ENCODE peak calls at places on chromosomes 16 and 17, in ten cellular contexts. N is GM10248, F is heart right ventricle, Y is RWPE1, D is fibroblast of mammary gland, X is fibroblast of villous mesenchyme, O is endothelial cell, I is AG04450, E is PC-9, B is colonic mucosa. M is an unnamed sample.

GRCh38 chr17:51508048-51508447 is 247.7 kb downstream of the UTP18 start:
- DNase-seq in Y (no peak), F (no peak), O (no peak), N (no peak), E (no peak), X (no peak), B (no peak), I (no peak), D (no peak), M (no peak)

GRCh38 chr17:81471804-81472456 is 40.7 kb downstream of the ACTG1 start:
- DNase-seq in N (no peak), D (peak; percentile 94), X (peak; percentile 80), B (peak; percentile 63), F (no peak), Y (peak; percentile 61), O (no peak), I (no peak), E (no peak), M (no peak)

GRCh38 chr17:75720656-75721462 is at the start of gene ITGB4:
- DNase-seq in I (no peak), B (peak; percentile 90), X (no peak), D (no peak), E (peak; percentile 80), N (peak; percentile 83), O (peak; percentile 16), Y (peak; percentile 92), F (no peak), M (peak; percentile 87)

GRCh38 chr17:43534909-43535308 is 11.2 kb downstream of the ETV4 start:
- DNase-seq in E (no peak), D (no peak), O (no peak), F (no peak), B (no peak), Y (no peak), I (no peak), X (no peak), N (no peak), M (no peak)

GRCh38 chr17:45123930-45124796 is 8.2 kb downstream of the PLCD3 start:
- DNase-seq in D (peak; percentile 86), X (peak; percentile 89), Y (peak; percentile 88), E (peak; percentile 77), N (no peak), F (peak; percentile 48), I (peak; percentile 71), O (no peak), B (peak; percentile 84), M (no peak)

GRCh38 chr17:76179496-76180467 is 38.7 kb upstream of the FOXJ1 start:
- DNase-seq in E (no peak), F (no peak), D (peak; percentile 23), O (no peak), B (no peak), X (peak; percentile 48), Y (no peak), I (no peak), N (peak; percentile 43), M (peak; percentile 38)

GRCh38 chr17:49031965-49032928 is 35.1 kb downstream of the IGF2BP1 start:
- DNase-seq in I (peak; percentile 60), B (peak; percentile 62), D (peak; percentile 78), E (peak; percentile 70), X (peak; percentile 86), F (peak; percentile 33), N (peak; percentile 84), Y (peak; percentile 85), O (peak; percentile 61), M (peak; percentile 87)

GRCh38 chr17:8187517-8188407 is 2.2 kb downstream of the BORCS6 start:
- DNase-seq in F (peak; percentile 96), B (peak; percentile 96), X (peak; percentile 100), O (peak; percentile 90), N (peak; percentile 67), I (peak; percentile 99), D (peak; percentile 100), Y (peak; percentile 88), E (peak; percentile 95), M (peak; percentile 72)

DNA sequence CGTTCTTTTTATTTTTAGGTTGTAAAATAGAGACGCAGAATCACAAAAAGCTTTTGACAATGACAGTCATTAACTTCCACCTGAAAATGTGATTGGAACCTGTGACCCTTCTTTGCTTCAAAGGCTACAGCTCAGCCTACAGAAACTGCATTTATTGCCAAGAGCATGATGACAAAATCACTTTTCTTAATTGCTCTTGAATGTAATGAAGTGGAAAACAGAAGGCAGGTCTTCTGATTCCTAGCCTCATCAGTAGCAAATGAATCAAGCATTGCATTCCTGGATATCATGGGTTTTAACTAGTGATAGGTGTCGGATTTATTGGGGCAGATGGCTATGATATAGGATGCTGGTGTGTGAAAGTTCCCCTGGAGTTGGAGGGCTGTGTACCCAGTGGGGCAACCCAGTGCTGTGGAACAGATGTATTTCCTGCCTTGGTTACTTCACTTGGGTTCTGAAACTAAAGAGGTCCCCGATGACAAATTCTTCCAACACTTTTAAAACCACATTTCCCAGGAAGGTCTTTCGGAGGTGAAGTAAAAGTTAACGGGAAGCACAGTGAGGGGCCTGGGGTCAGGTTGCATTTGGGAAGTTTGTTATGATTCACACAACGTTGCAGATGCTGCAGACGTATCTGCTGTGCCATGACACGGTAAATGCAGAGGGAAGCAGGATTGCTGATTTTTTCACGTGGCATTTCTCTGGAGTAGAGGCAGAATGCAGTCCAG is 127.5 kb downstream of the HS3ST3A1 start:
- DNase-seq in F (no peak), X (peak; percentile 38), O (no peak), D (peak; percentile 28), I (no peak), B (no peak), E (no peak), Y (no peak), N (no peak), M (no peak)
- TF ChIP-seq CTCF in F (no peak), X (no peak), O (no peak), D (no peak), I (no peak), B (no peak), E (no peak), Y (no peak), N (no peak), M (no peak)

DNA sequence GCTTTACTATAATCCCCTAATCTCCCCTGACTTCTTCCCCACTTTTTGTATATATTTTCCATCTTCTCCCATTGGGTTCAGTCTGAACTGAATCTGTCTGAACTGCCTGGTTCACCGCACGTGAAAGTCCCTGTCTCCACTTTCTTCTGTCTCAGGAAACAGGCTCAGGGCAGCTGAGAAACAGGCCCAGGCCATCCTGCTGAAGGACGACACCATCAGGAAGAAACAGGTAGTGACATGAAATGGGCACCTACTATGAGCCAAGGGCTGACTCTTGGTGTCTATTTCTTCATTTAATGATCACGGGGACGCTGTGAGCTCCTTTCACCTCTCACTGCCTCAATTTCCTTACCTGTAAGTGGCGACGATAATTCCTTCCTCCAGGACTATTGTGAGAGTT is 90.5 kb upstream of the HSBP1 start:
- DNase-seq in E (no peak), D (no peak), B (no peak), N (no peak), I (no peak), X (no peak), O (no peak), F (no peak), Y (no peak), M (no peak)
- TF ChIP-seq CTCF in E (no peak), D (no peak), B (no peak), N (no peak), I (no peak), X (peak; percentile 16), O (no peak), F (no peak), Y (no peak), M (peak; percentile 11)

GRCh38 chr16:78058165-78058564 is 35.8 kb downstream of the CLEC3A start:
- DNase-seq in I (no peak), E (no peak), F (no peak), N (no peak), X (no peak), O (no peak), Y (no peak), D (no peak), B (no peak), M (no peak)

GRCh38 chr16:78065344-78065743 is 34.1 kb upstream of the WWOX start:
- DNase-seq in D (no peak), Y (no peak), F (no peak), B (no peak), X (peak; percentile 81), I (no peak), O (no peak), E (no peak), N (no peak), M (no peak)

GRCh38 chr16:78060787-78061186 is 38.4 kb downstream of the CLEC3A start:
- DNase-seq in N (no peak), X (no peak), F (no peak), D (no peak), B (no peak), I (no peak), O (no peak), E (no peak), Y (no peak), M (no peak)

DNA sequence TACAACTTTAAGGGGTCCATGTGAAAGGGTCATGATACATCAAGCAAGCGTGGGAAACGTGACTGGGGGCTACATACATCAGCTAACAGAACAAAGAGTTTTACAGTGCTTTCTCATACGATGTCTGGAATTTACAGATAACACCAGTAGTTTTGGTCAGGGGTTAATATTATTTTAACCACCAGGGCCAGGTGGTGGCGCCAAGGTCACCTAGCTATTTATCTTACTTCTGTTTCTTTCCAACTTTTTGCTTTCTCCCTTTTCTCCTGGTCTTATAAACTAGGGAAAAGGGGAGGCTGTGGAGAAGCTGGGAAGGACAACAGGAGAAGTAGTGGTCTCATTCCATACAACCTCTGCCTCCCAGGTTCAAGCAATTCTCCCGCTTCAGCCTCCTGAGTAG is 37.9 kb downstream of the CLEC3A start:
- DNase-seq in B (no peak), F (no peak), D (no peak), E (no peak), Y (no peak), I (no peak), N (no peak), X (no peak), O (no peak), M (no peak)
- TF ChIP-seq CTCF in B (no peak), F (no peak), D (no peak), E (peak; percentile 22), Y (no peak), I (no peak), N (no peak), X (no peak), O (no peak), M (no peak)

GRCh38 chr16:76278086-76278485 is 885 bp downstream of the CNTNAP4 start:
- DNase-seq in F (no peak), X (no peak), I (no peak), B (no peak), N (no peak), O (no peak), E (no peak), D (no peak), Y (no peak), M (no peak)

GRCh38 chr16:76277099-76278030 is at the start of gene CNTNAP4:
- DNase-seq in X (no peak), O (no peak), I (no peak), E (no peak), B (no peak), F (no peak), D (peak; percentile 14), N (no peak), Y (no peak), M (no peak)

GRCh38 chr16:76280421-76280820 is 3.2 kb downstream of the CNTNAP4 start:
- DNase-seq in I (no peak), N (no peak), E (no peak), Y (no peak), B (no peak), X (no peak), F (no peak), O (no peak), D (no peak), M (no peak)

DNA sequence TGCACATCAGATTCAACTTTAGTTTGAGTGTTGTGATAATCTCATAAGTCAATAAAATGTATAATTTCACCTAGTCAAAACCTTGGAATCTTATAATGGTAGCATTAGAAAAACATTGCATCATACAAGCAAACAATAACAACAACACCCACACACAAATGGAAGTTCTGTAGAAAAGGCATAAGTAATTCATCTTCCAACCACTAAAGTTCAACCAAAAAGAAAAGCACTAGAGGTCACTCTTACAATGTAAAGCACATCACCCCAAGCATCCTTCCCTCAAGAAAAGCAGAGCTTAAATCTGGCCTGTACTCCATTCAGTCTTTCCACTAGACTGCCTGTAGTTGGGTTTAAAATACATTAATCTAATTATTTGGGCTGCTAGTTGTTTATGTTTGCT is 1.8 kb downstream of the CNTNAP4 start:
- DNase-seq in N (no peak), X (no peak), Y (peak; percentile 5), O (no peak), F (no peak), E (no peak), I (no peak), B (no peak), D (peak; percentile 70), M (no peak)
- TF ChIP-seq CTCF in N (no peak), X (no peak), Y (no peak), O (no peak), F (peak; percentile 22), E (no peak), I (peak; percentile 27), B (no peak), D (peak; percentile 47), M (no peak)